ENCODE peak calls at places on chromosomes 1 and 21, in seven cellular contexts. S, T, E, W, F, N and J are unnamed samples.
A peak's percentile ranks its signal among the peaks of the same experiment; 100 is the strongest.

GRCh38 chr1:17369466-17369865 is 2.5 kb upstream of the PADI6 start:
- DNase-seq in S (no peak), T (no peak), W (peak; percentile 3), F (no peak), N (no peak), E (no peak), J (peak; percentile 28)

GRCh38 chr1:76336951-76337371 is 262.4 kb downstream of the ST6GALNAC3 start:
- DNase-seq in E (no peak), T (no peak), W (peak; percentile 98), N (peak; percentile 15), F (peak; percentile 30), S (no peak), J (peak; percentile 78)

GRCh38 chr1:62398377-62398776 is 38.5 kb upstream of the USP1 start:
- DNase-seq in F (no peak), S (no peak), E (no peak), W (peak; percentile 18), T (no peak), N (peak; percentile 58), J (peak; percentile 21)

GRCh38 chr1:42998381-42998780 is 39.7 kb upstream of the SLC2A1 start:
- DNase-seq in T (no peak), W (no peak), S (no peak), N (peak; percentile 92), E (no peak), F (no peak), J (no peak)

GRCh38 chr1:67563684-67564083 is 121.3 kb upstream of the GADD45A start:
- DNase-seq in S (no peak), W (no peak), N (no peak), E (no peak), T (no peak), F (no peak), J (no peak)

GRCh38 chr1:227938276-227938675 is 9.5 kb downstream of the WNT9A start:
- DNase-seq in T (no peak), W (no peak), S (no peak), N (no peak), F (no peak), E (no peak), J (no peak)

GRCh38 chr1:31714442-31715096 is 10.8 kb upstream of the COL16A1 start:
- DNase-seq in T (peak; percentile 96), F (peak; percentile 89), S (peak; percentile 55), N (peak; percentile 52), E (peak; percentile 89), W (peak; percentile 61), J (peak; percentile 71)

GRCh38 chr1:89200668-89201488 is 2.1 kb upstream of the GBP4 start:
- DNase-seq in S (no peak), F (no peak), E (no peak), N (no peak), T (no peak), W (no peak), J (no peak)

GRCh38 chr1:160494620-160495019 is 28.4 kb downstream of the SLAMF6 start:
- DNase-seq in W (no peak), F (no peak), E (no peak), N (no peak), T (no peak), S (no peak), J (no peak)

GRCh38 chr1:224340711-224341384 is 10.9 kb upstream of the NVL start:
- DNase-seq in E (peak; percentile 81), W (no peak), T (no peak), N (no peak), F (no peak), S (no peak), J (peak; percentile 42)

GRCh38 chr1:56824956-56825355 is 5.8 kb upstream of the FYB2 start:
- DNase-seq in N (no peak), F (no peak), T (no peak), E (no peak), W (no peak), S (no peak), J (peak; percentile 26)

GRCh38 chr1:109040627-109041613 is 982 bp downstream of the WDR47 start:
- DNase-seq in F (peak; percentile 31), N (no peak), T (no peak), W (peak; percentile 16), S (peak; percentile 9), E (peak; percentile 75), J (peak; percentile 52)

GRCh38 chr21:34526618-34527290 is 14.7 kb upstream of the KCNE1 start:
- DNase-seq in E (peak; percentile 59), W (peak; percentile 100), S (peak; percentile 78), T (peak; percentile 94), F (peak; percentile 67), N (peak; percentile 100), J (peak; percentile 98)

GRCh38 chr1:184610872-184611614 is 143.6 kb downstream of the EDEM3 start:
- DNase-seq in E (no peak), W (no peak), N (no peak), F (no peak), T (no peak), S (no peak), J (no peak)
- H3K4me3 ChIP-seq in E (no peak overlapping the region), W (no peak overlapping the region), N (no peak overlapping the region), F (no peak overlapping the region), T (no peak overlapping the region), S (no peak overlapping the region), J (no peak overlapping the region)

DNA sequence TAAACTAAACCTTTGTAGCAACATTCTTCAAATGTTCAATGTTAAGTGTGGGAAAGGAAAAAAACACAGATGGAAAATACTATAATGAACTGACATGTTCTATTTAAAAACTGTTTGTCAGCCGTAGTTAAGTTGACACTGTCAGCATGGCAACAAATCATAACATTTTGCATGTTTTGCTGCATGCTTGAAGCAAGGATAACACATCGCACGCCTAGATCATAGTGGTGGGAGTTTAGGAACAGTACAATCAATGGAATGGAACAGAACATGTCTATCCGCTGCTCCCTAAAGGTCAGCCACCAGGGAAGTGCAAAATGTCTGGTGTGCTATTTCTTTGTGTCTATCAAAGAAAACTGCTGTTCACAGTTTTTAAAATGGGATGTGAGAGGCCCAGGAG is 62.5 kb upstream of the ESRRG start:
- DNase-seq in W (no peak), F (no peak), N (no peak), S (no peak), E (no peak), T (no peak), J (no peak)
- H3K4me3 ChIP-seq in W (no peak overlapping the region), F (peak overlapping the region; percentile 15), N (no peak overlapping the region), S (no peak overlapping the region), E (no peak overlapping the region), T (peak overlapping the region; percentile 54), J (no peak overlapping the region)

GRCh38 chr21:46661211-46661625 is 25.7 kb downstream of the PRMT2 start:
- DNase-seq in T (no peak), N (no peak), E (peak; percentile 98), F (peak; percentile 61), W (peak; percentile 87), S (no peak), J (peak; percentile 85)

GRCh38 chr21:46661627-46662366 is 26.3 kb downstream of the PRMT2 start:
- DNase-seq in E (peak; percentile 72), S (no peak), N (no peak), F (no peak), W (no peak), T (no peak), J (no peak)

GRCh38 chr21:46663754-46664153 is 28.3 kb downstream of the PRMT2 start:
- DNase-seq in W (no peak), T (no peak), S (no peak), E (no peak), N (no peak), F (no peak), J (no peak)

GRCh38 chr21:46662765-46663500 is 27.5 kb downstream of the PRMT2 start:
- DNase-seq in W (no peak), S (no peak), N (no peak), F (no peak), T (no peak), E (no peak), J (no peak)

GRCh38 chr21:46662367-46662654 is 26.8 kb downstream of the PRMT2 start:
- DNase-seq in T (no peak), W (no peak), F (no peak), E (no peak), S (no peak), N (no peak), J (no peak)
- H3K4me3 ChIP-seq in T (peak overlapping the region; percentile 66), W (no peak overlapping the region), F (no peak overlapping the region), E (no peak overlapping the region), S (no peak overlapping the region), N (no peak overlapping the region), J (no peak overlapping the region)

GRCh38 chr1:116879478-116880133 is 30.1 kb upstream of the PTGFRN start:
- DNase-seq in W (no peak), F (no peak), S (no peak), T (no peak), N (no peak), E (no peak), J (no peak)
- H3K4me3 ChIP-seq in W (no peak overlapping the region), F (no peak overlapping the region), S (no peak overlapping the region), T (no peak overlapping the region), N (no peak overlapping the region), E (no peak overlapping the region), J (no peak overlapping the region)

GRCh38 chr1:156834322-156834721 is 17.7 kb upstream of the SH2D2A start:
- DNase-seq in F (no peak), W (no peak), S (no peak), T (no peak), E (no peak), N (no peak), J (no peak)

GRCh38 chr1:156828414-156829085 is 11.9 kb upstream of the SH2D2A start:
- DNase-seq in N (no peak), W (no peak), E (no peak), T (no peak), F (no peak), S (no peak), J (no peak)

GRCh38 chr1:156833598-156833997 is 16.9 kb upstream of the SH2D2A start:
- DNase-seq in E (no peak), T (no peak), W (no peak), N (no peak), S (no peak), F (no peak), J (no peak)

GRCh38 chr1:156836041-156836654 is 19.5 kb upstream of the SH2D2A start:
- DNase-seq in T (no peak), N (no peak), W (no peak), E (no peak), F (no peak), S (no peak), J (no peak)

DNA sequence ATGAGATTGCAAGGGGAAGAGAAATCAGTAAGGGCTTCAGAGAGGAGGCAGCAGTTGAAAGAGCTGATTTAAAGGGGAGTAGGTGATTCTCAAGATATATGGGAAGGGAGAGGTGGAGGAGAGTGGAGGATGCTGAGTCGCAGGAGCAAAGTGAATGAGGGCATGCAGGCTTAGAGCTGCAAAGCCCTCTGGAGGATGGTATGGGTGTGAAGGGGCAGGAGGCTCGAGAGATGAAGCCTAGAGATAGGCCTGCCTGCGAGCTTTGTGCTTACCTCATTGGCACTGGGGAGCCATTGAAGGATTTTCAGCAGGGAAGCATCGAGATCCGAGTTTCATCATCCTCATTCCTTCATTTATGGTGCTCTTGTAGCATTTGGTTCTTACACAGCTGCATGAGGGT is 15.8 kb upstream of the SH2D2A start:
- DNase-seq in S (no peak), N (no peak), F (no peak), W (no peak), E (no peak), T (no peak), J (peak; percentile 28)
- H3K4me3 ChIP-seq in S (no peak overlapping the region), N (no peak overlapping the region), F (no peak overlapping the region), W (no peak overlapping the region), E (no peak overlapping the region), T (no peak overlapping the region), J (no peak overlapping the region)

GRCh38 chr1:116119876-116120275 is 8.7 kb downstream of the MAB21L3 start:
- DNase-seq in F (no peak), W (no peak), E (no peak), T (no peak), S (no peak), N (no peak), J (no peak)
- H3K4me3 ChIP-seq in F (no peak overlapping the region), W (no peak overlapping the region), E (no peak overlapping the region), T (no peak overlapping the region), S (no peak overlapping the region), N (no peak overlapping the region), J (no peak overlapping the region)